ENCODE peak calls at places on chromosomes 3 and 15, in seven cellular contexts. A is dorsolateral prefrontal cortex, S is aorta, W is GM23248, F is breast epithelium, O is tibial nerve, I is GM23338. H is an unnamed sample.

GRCh38 chr15:37219211-37219701 is 118.9 kb upstream of the MEIS2 start:
- DNase-seq in A (no peak), S (no peak), W (no peak), F (no peak), O (no peak), I (no peak), H (no peak)

GRCh38 chr3:107430214-107431047 is 53.2 kb downstream of the CCDC54 start:
- DNase-seq in A (no peak), S (peak), W (peak), F (no peak), O (no peak), I (peak), H (peak)

GRCh38 chr3:72296477-72297111 is 511.6 kb upstream of the PROK2 start:
- DNase-seq in A (no peak), S (no peak), W (no peak), F (no peak), O (no peak), I (no peak), H (no peak)

GRCh38 chr3:63656791-63657190 is 4.3 kb downstream of the SNTN start:
- DNase-seq in A (no peak), S (no peak), W (peak), F (no peak), O (no peak), I (no peak), H (no peak)

GRCh38 chr3:50655009-50655830 is 19.5 kb upstream of the DOCK3 start:
- DNase-seq in A (no peak), S (peak), W (peak), F (no peak), O (no peak), I (no peak), H (no peak)

GRCh38 chr3:197308591-197308990 is 10.2 kb upstream of the DLG1 start:
- DNase-seq in A (no peak), S (no peak), W (peak), F (no peak), O (no peak), I (no peak), H (no peak)

GRCh38 chr3:138332472-138333073 is 2.9 kb upstream of the NME9 start:
- DNase-seq in A (no peak), S (no peak), W (peak), F (no peak), O (no peak), I (peak), H (no peak)

GRCh38 chr3:134313839-134314587 is 60.2 kb downstream of the AMOTL2 start:
- DNase-seq in A (no peak), S (no peak), W (peak), F (no peak), O (no peak), I (no peak), H (no peak)

GRCh38 chr15:54519577-54519976 is 541.3 kb downstream of the UNC13C start:
- DNase-seq in A (no peak), S (no peak), W (no peak), F (no peak), O (no peak), I (no peak), H (no peak)

GRCh38 chr3:14472471-14473351 is 67.4 kb downstream of the GRIP2 start:
- DNase-seq in A (no peak), S (no peak), W (peak), F (no peak), O (no peak), I (no peak), H (no peak)

GRCh38 chr15:95760508-95760907 is 570.0 kb upstream of the NR2F2 start:
- DNase-seq in A (no peak), S (no peak), W (no peak), F (no peak), O (no peak), I (peak), H (peak)

GRCh38 chr3:129530331-129530761 is 1.9 kb downstream of the RHO start:
- DNase-seq in A (no peak), S (no peak), W (peak), F (no peak), O (no peak), I (peak), H (no peak)

GRCh38 chr3:147161833-147162232 is 244.5 kb downstream of the ZIC4 start:
- DNase-seq in A (no peak), S (no peak), W (no peak), F (no peak), O (no peak), I (no peak), H (no peak)

GRCh38 chr3:77254967-77255831 is 215.3 kb downstream of the ROBO2 start:
- DNase-seq in A (no peak), S (no peak), W (peak), F (no peak), O (no peak), I (peak), H (peak)

GRCh38 chr3:85560088-85560790 is 601.5 kb downstream of the CADM2 start:
- DNase-seq in A (peak), S (peak), W (peak), F (peak), O (no peak), I (no peak), H (no peak)

GRCh38 chr3:53850895-53851294 is 4.5 kb downstream of the IL17RB start:
- DNase-seq in A (no peak), S (no peak), W (peak), F (no peak), O (no peak), I (no peak), H (peak)

GRCh38 chr15:101808201-101808600 is 3.8 kb upstream of the OR4F15 start:
- DNase-seq in A (no peak), S (no peak), W (peak), F (no peak), O (no peak), I (no peak), H (no peak)

GRCh38 chr3:45688194-45688881 is 858 bp upstream of the SACM1L start:
- DNase-seq in A (peak), S (no peak), W (peak), F (no peak), O (no peak), I (peak), H (no peak)

GRCh38 chr15:74895830-74896229 is 6.0 kb downstream of the MPI start:
- DNase-seq in A (no peak), S (no peak), W (no peak), F (no peak), O (no peak), I (no peak), H (no peak)

GRCh38 chr3:182967218-182968204 is 12.8 kb downstream of the DCUN1D1 start:
- DNase-seq in A (no peak), S (no peak), W (no peak), F (no peak), O (no peak), I (no peak), H (no peak)

GRCh38 chr15:74041311-74041756 is 41.0 kb downstream of the GOLGA6A start:
- DNase-seq in A (no peak), S (no peak), W (peak), F (no peak), O (no peak), I (no peak), H (no peak)

GRCh38 chr3:85208650-85209049 is 249.9 kb downstream of the CADM2 start:
- DNase-seq in A (no peak), S (no peak), W (no peak), F (no peak), O (no peak), I (no peak), H (no peak)

GRCh38 chr15:99452010-99452409 is 113.8 kb upstream of the MEF2A start:
- DNase-seq in A (no peak), S (peak), W (no peak), F (peak), O (no peak), I (no peak), H (peak)

GRCh38 chr3:164064298-164064697 is 1014.0 kb downstream of the SI start:
- DNase-seq in A (no peak), S (no peak), W (no peak), F (no peak), O (no peak), I (no peak), H (no peak)

GRCh38 chr3:126245811-126246727 is 65.7 kb upstream of the ALDH1L1 start:
- DNase-seq in A (peak), S (no peak), W (peak), F (no peak), O (peak), I (peak), H (peak)

GRCh38 chr15:36329592-36329991 is 249.8 kb upstream of the CDIN1 start:
- DNase-seq in A (no peak), S (no peak), W (no peak), F (no peak), O (no peak), I (no peak), H (no peak)

GRCh38 chr3:99783009-99783573 is 34.6 kb upstream of the CMSS1 start:
- DNase-seq in A (no peak), S (no peak), W (peak), F (no peak), O (no peak), I (no peak), H (no peak)

GRCh38 chr3:116165190-116165589 is 280.1 kb downstream of the LSAMP start:
- DNase-seq in A (no peak), S (no peak), W (no peak), F (no peak), O (no peak), I (no peak), H (no peak)

GRCh38 chr3:20288050-20288449 is 102.0 kb upstream of the SGO1 start:
- DNase-seq in A (no peak), S (no peak), W (no peak), F (no peak), O (no peak), I (peak), H (no peak)

GRCh38 chr3:46539443-46540005 is 26.6 kb downstream of the LRRC2 start:
- DNase-seq in A (no peak), S (no peak), W (no peak), F (no peak), O (no peak), I (no peak), H (no peak)

GRCh38 chr3:108437439-108437838 is 73.0 kb downstream of the MYH15 start:
- DNase-seq in A (no peak), S (no peak), W (no peak), F (no peak), O (no peak), I (no peak), H (no peak)

GRCh38 chr3:16240229-16241023 is 24.3 kb downstream of the DPH3 start:
- DNase-seq in A (no peak), S (no peak), W (peak), F (no peak), O (no peak), I (no peak), H (no peak)

GRCh38 chr15:75656331-75656730 is 8.6 kb downstream of the SNX33 start:
- DNase-seq in A (no peak), S (no peak), W (no peak), F (no peak), O (no peak), I (no peak), H (no peak)

GRCh38 chr3:126753191-126754160 is 49.4 kb downstream of the CHCHD6 start:
- DNase-seq in A (no peak), S (no peak), W (peak), F (peak), O (no peak), I (no peak), H (no peak)

GRCh38 chr3:38497026-38497425 is 886 bp downstream of the EXOG start:
- DNase-seq in A (no peak), S (no peak), W (peak), F (no peak), O (no peak), I (no peak), H (no peak)

DNA sequence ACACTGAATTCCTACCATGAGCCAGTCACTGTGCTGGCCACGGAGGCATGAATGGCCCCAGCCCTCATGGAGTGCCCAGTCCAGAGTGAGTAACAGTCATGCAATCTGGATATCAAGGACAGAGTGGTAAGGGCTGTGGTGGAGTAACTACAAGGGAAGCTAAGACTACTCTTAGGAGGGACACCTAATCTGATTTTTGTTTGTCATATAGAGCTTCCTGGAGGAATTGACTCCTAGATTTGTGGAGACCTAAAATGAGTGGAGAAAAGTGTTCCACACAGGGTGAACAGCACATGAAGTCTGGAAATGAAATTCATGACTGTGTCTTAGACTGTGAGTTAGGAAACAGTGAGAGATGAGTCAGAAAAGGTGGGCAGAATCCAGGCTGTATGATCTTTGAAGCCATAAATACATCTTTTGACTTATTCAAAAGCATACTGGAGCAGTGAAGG is 219.9 kb downstream of the NFKBIZ start:
- DNase-seq in A (no peak), S (no peak), W (peak), F (no peak), O (no peak), I (no peak), H (no peak)
- H3K27ac ChIP-seq in A (no peak), S (no peak), W (peak), F (no peak), O (no peak), I (no peak), H (no peak)

DNA sequence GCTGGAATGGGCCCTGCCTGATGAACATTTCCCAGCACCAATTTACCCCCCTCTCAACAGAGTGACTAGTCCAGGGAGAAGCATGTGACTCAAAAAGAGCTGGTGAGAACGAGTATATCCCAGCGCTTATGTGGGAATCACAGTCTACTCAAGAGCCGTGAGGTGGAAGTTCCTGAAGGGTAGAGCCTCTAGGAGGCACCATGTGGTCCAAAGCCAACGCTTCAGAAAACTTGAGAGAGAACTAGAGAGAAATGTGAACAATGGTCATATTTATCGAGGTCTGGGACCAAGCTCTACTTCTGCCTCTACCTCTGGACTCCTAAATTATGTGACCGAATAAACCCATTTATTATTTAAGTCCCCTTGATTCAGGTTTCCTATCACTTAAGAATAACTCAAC is 111.0 kb upstream of the RAP2B start:
- DNase-seq in A (no peak), S (no peak), W (no peak), F (no peak), O (no peak), I (no peak), H (no peak)
- H3K27ac ChIP-seq in A (no peak), S (no peak), W (peak), F (no peak), O (no peak), I (no peak), H (no peak)

GRCh38 chr15:43514241-43515057 is 3.0 kb upstream of the MAP1A start:
- DNase-seq in A (peak), S (peak), W (peak), F (no peak), O (peak), I (peak), H (peak)

GRCh38 chr15:43515731-43516130 is 1.7 kb upstream of the MAP1A start:
- DNase-seq in A (no peak), S (no peak), W (no peak), F (no peak), O (no peak), I (no peak), H (no peak)

GRCh38 chr15:43516801-43517353 is 531 bp upstream of the MAP1A start:
- DNase-seq in A (no peak), S (no peak), W (peak), F (no peak), O (no peak), I (peak), H (no peak)

GRCh38 chr15:43517354-43518072 is at the start of gene MAP1A:
- DNase-seq in A (peak), S (peak), W (peak), F (no peak), O (no peak), I (peak), H (peak)

DNA sequence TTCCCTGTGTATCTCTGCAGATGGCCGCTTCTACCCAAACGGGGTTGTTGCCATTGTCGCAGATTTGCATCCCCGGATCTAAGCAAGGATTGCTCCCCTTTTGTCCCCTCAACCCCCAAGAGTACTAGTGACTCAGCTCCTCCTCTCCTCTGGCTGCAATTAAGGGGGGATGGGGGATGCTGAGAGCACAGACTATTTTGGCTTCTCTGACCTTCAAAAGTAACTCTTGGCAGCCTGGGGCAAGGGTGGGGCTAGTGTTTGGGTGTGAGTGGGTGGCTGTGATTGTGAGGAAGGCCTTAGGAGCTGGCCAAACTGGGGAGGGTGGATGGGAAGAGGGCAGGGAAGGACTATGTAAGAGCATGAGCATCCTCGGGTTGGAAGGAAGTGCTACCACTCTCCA is 1.2 kb upstream of the MAP1A start:
- DNase-seq in A (no peak), S (peak), W (peak), F (no peak), O (no peak), I (no peak), H (peak)
- H3K27ac ChIP-seq in A (peak), S (no peak), W (peak), F (peak), O (peak), I (no peak), H (peak)

GRCh38 chr3:26652157-26652556 is 29.6 kb downstream of the LRRC3B start:
- DNase-seq in A (peak), S (no peak), W (no peak), F (no peak), O (no peak), I (peak), H (peak)
- H3K27ac ChIP-seq in A (no peak), S (no peak), W (no peak), F (no peak), O (no peak), I (no peak), H (no peak)

GRCh38 chr3:171805687-171806086 is 4.6 kb downstream of the PLD1 start:
- DNase-seq in A (no peak), S (no peak), W (no peak), F (no peak), O (no peak), I (no peak), H (no peak)
- H3K27ac ChIP-seq in A (no peak), S (no peak), W (peak), F (peak), O (peak), I (no peak), H (peak)

DNA sequence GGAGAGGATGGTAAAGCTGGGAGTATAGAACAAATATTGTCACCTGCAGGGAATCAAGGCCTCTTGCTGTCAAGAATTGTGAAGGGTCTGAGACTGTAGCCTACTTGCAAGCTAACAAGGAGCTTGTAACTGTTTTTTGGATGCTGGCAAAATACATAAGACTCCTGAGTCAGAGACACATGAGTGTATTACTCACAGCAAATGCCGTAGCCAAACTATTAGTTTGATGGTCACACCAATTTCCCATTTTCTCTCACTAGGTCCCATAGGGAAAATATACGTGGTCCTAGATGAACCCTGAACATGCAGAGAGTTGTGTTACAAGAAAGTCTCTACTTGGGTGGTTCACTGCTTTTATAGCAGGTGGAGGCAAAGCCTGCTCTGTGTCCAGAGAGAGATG is 44.7 kb upstream of the LIPC start:
- DNase-seq in A (no peak), S (no peak), W (peak), F (no peak), O (no peak), I (no peak), H (no peak)
- H3K27ac ChIP-seq in A (no peak), S (no peak), W (peak), F (no peak), O (no peak), I (no peak), H (no peak)

H was measured in heart right ventricle.